ENCODE peak calls at places on chromosome 13, in seven cellular contexts. Z is progenitor cell of endocrine pancreas; Y is CD8-positive, alpha-beta T cell; X is ascending aorta; A is endothelial cell; Q is left ventricle myocardium inferior; P is omental fat pad. S is an unnamed sample.

GRCh38 chr13:75137911-75138571 is 343.9 kb downstream of the TBC1D4 start:
- DNase-seq in Q (no peak), Z (no peak), Y (no peak), A (no peak), P (no peak), X (no peak), S (no peak)

GRCh38 chr13:20544186-20544914 is 18.7 kb upstream of the CRYL1 start:
- DNase-seq in A (no peak), X (no peak), P (no peak), Z (no peak), Y (no peak), Q (no peak), S (no peak)

GRCh38 chr13:29081036-29081435 is 260.9 kb downstream of the MTUS2 start:
- DNase-seq in Q (no peak), P (no peak), Y (peak), X (no peak), Z (no peak), A (no peak), S (no peak)

GRCh38 chr13:29454931-29455481 is 140.5 kb downstream of the SLC7A1 start:
- DNase-seq in A (no peak), X (no peak), Z (no peak), P (no peak), Q (no peak), Y (no peak), S (no peak)

GRCh38 chr13:29505511-29505910 is 90.0 kb downstream of the SLC7A1 start:
- DNase-seq in P (no peak), X (no peak), Y (no peak), Z (no peak), Q (no peak), A (no peak), S (no peak)

GRCh38 chr13:90943961-90944360 is 403.5 kb upstream of the MIR17HG start:
- DNase-seq in Q (no peak), P (no peak), Y (no peak), Z (no peak), A (no peak), X (no peak), S (no peak)

GRCh38 chr13:72290962-72291681 is 424.1 kb upstream of the DACH1 start:
- DNase-seq in Z (no peak), Y (no peak), Q (no peak), P (no peak), A (no peak), X (no peak), S (no peak)

GRCh38 chr13:34070006-34070405 is 252.1 kb downstream of the RFC3 start:
- DNase-seq in P (no peak), Y (no peak), A (no peak), Z (no peak), X (no peak), Q (no peak), S (no peak)

GRCh38 chr13:94128430-94128829 is 351.1 kb downstream of the DCT start:
- DNase-seq in Q (no peak), Y (no peak), A (no peak), Z (no peak), X (no peak), P (no peak), S (no peak)

GRCh38 chr13:32829676-32830091 is 186.5 kb upstream of the KL start:
- DNase-seq in Y (no peak), X (no peak), Q (no peak), A (no peak), Z (no peak), P (no peak), S (no peak)

GRCh38 chr13:32432856-32433255 is 4.9 kb upstream of the N4BP2L1 start:
- DNase-seq in Y (no peak), A (no peak), P (no peak), X (no peak), Q (no peak), Z (no peak), S (no peak)

GRCh38 chr13:33310245-33311038 is 24.9 kb upstream of the STARD13 start:
- DNase-seq in Y (no peak), A (no peak), P (no peak), X (no peak), Z (no peak), Q (no peak), S (no peak)

GRCh38 chr13:24650157-24650556 is 30.1 kb upstream of the ATP12A start:
- DNase-seq in Q (no peak), Y (no peak), Z (no peak), A (no peak), X (no peak), P (no peak), S (no peak)

GRCh38 chr13:109330941-109331340 is 455.4 kb downstream of the IRS2 start:
- DNase-seq in Z (no peak), Q (no peak), Y (no peak), A (no peak), P (no peak), X (no peak), S (no peak)

GRCh38 chr13:51684076-51684475 is 99.8 kb downstream of the WDFY2 start:
- DNase-seq in X (no peak), Z (no peak), Y (no peak), P (no peak), A (no peak), Q (no peak), S (no peak)

GRCh38 chr13:75345191-75345590 is 136.8 kb downstream of the TBC1D4 start:
- DNase-seq in Z (no peak), P (no peak), Y (no peak), A (no peak), Q (no peak), X (no peak), S (no peak)

GRCh38 chr13:30111810-30112209 is 195.5 kb downstream of the KATNAL1 start:
- DNase-seq in X (no peak), Q (no peak), A (no peak), Z (no peak), P (no peak), Y (no peak), S (no peak)

GRCh38 chr13:106152047-106152446 is 383.4 kb downstream of the EFNB2 start:
- DNase-seq in X (no peak), Z (no peak), P (no peak), Y (no peak), A (no peak), Q (no peak), S (no peak)

GRCh38 chr13:30787747-30788535 is 52.6 kb downstream of the ALOX5AP start:
- DNase-seq in X (no peak), P (no peak), Y (no peak), Q (no peak), A (no peak), Z (no peak), S (peak)

GRCh38 chr13:29892149-29892548 is 41.7 kb upstream of the UBL3 start:
- DNase-seq in P (no peak), X (no peak), A (no peak), Q (no peak), Z (no peak), Y (no peak), S (no peak)

GRCh38 chr13:22076658-22077057 is 405.8 kb downstream of the FGF9 start:
- DNase-seq in P (no peak), Q (no peak), Z (no peak), A (no peak), Y (no peak), X (no peak), S (no peak)

GRCh38 chr13:52092087-52092486 is 36.8 kb downstream of the NEK5 start:
- DNase-seq in Q (no peak), A (no peak), Y (no peak), X (no peak), P (no peak), Z (no peak), S (no peak)

GRCh38 chr13:90999401-90999800 is 348.1 kb upstream of the MIR17HG start:
- DNase-seq in X (no peak), Z (no peak), Y (no peak), Q (no peak), P (no peak), A (no peak), S (no peak)

GRCh38 chr13:74409551-74409950 is 275.3 kb upstream of the KLF12 start:
- DNase-seq in A (no peak), X (no peak), P (no peak), Z (no peak), Q (no peak), Y (no peak), S (no peak)

GRCh38 chr13:26475176-26476110 is 82.0 kb upstream of the WASF3 start:
- DNase-seq in A (no peak), X (no peak), Q (no peak), Z (no peak), P (no peak), Y (no peak), S (no peak)

GRCh38 chr13:33105387-33106005 is 89.3 kb downstream of the KL start:
- DNase-seq in X (no peak), Y (no peak), P (no peak), Q (no peak), Z (no peak), A (no peak), S (no peak)

GRCh38 chr13:111110054-111110453 is 5.1 kb upstream of the ARHGEF7 start:
- DNase-seq in P (no peak), Q (no peak), Z (no peak), Y (no peak), X (no peak), A (no peak), S (no peak)

GRCh38 chr13:67139551-67139950 is 90.6 kb downstream of the PCDH9 start:
- DNase-seq in Z (no peak), P (no peak), Q (no peak), X (no peak), A (no peak), Y (no peak), S (no peak)

GRCh38 chr13:26614721-26615120 is 57.2 kb downstream of the WASF3 start:
- DNase-seq in Y (no peak), Z (no peak), X (no peak), Q (no peak), A (no peak), P (no peak), S (no peak)

GRCh38 chr13:112898786-112899617 is 70.0 kb upstream of the MCF2L start:
- DNase-seq in A (no peak), Z (no peak), Y (no peak), P (no peak), Q (peak), X (no peak), S (no peak)

GRCh38 chr13:101514695-101515275 is 62.3 kb downstream of the ITGBL1 start:
- DNase-seq in Y (no peak), Q (no peak), X (no peak), P (no peak), A (peak), Z (no peak), S (no peak)

GRCh38 chr13:60765700-60766411 is 368.8 kb downstream of the TDRD3 start:
- DNase-seq in P (no peak), Q (no peak), Y (no peak), X (no peak), A (no peak), Z (no peak), S (no peak)

DNA sequence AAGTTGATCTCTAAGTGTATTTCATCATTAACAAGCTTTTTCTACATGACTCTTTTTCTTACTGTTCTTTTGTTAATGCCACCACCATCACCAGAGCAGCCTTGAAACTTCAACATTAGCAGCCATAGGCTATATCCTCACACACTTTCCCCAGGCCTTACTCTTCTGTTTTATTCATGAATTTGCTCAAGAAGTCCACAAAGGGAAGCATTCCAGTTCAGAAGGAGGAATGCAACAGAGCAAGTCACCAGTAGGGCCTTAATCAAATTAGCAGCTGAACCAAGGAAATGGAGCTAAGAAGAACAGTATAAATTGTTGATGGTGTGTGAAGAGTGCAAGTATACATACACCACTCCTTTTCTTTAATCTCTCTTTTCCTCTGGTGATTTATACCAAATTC is 223.1 kb downstream of the NBEA start:
- DNase-seq in Y (no peak), Z (no peak), P (no peak), Q (no peak), A (no peak), X (no peak), S (no peak)
- TF ChIP-seq CTCF in Y (no peak), Z (no peak), P (no peak), Q (no peak), A (no peak), X (no peak), S (no peak)

DNA sequence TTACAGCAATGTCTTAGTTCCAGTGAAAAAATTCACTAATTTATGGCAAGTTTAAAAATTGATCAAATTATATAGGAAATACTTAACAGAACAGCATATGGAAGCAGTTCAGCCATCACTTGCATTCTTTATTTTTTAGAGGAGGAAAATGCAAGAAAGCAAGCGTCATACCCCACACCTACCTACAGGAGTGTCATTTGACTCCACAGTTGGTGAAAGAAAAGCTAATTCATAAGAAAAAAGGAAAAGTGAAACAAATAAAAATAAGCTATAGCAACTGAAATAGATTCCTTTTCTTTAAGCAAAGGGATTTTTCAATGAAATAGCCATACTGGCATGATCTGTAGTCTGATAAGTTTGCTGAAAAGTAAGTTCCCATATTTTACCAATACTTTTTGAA is 111.0 kb downstream of the DOCK9 start:
- DNase-seq in Z (no peak), X (no peak), P (no peak), Y (no peak), Q (no peak), A (no peak), S (no peak)
- TF ChIP-seq CTCF in Z (peak), X (no peak), P (no peak), Y (no peak), Q (no peak), A (peak), S (no peak)

DNA sequence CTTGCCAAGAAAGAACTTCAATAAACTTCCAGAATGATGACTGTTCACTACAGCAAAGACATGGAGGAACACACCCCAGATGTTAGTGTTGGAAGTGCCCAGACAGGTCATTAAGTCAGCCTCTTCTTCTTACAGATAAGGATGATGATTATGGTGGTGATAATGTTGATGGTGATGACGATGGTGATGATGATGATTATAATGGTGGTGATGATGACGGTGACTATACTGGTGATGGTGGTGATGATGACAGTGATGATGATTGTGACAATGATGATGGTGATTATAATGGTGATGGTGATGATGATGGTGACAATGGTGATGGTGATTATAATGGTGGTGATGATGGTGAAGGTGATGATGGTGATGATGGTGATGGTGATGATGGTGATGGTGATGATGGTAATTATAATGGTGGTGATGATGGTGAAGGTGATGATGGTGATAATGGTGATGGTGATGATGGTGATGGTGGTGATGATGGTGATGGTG is 8.4 kb downstream of the C13orf46 start:
- DNase-seq in Q (no peak), A (no peak), Y (no peak), P (no peak), Z (no peak), X (no peak), S (no peak)
- TF ChIP-seq CTCF in Q (no peak), A (no peak), Y (no peak), P (no peak), Z (no peak), X (no peak), S (no peak)

GRCh38 chr13:46751811-46752635 is 44.9 kb downstream of the ESD start:
- DNase-seq in Z (no peak), Y (peak), A (no peak), X (no peak), Q (no peak), P (no peak), S (peak)
- TF ChIP-seq CTCF in Z (no peak), Y (no peak), A (no peak), X (no peak), Q (peak), P (no peak), S (no peak)